ENCODE peak calls at places on chromosomes 6 and 20, in five cellular contexts. F, U, V, D and B are unnamed samples.
A peak's percentile ranks its signal among the peaks of the same experiment; 100 is the strongest.

GRCh38 chr6:40973304-40973703 is 65.7 kb downstream of the UNC5CL start:
- DNase-seq in V (no peak), D (no peak), F (no peak), U (no peak), B (no peak)

GRCh38 chr20:22916121-22916842 is 118.8 kb upstream of the SSTR4 start:
- DNase-seq in V (no peak), F (no peak), D (no peak), U (no peak), B (no peak)

GRCh38 chr6:56046576-56046975 is 171.2 kb upstream of the BMP5 start:
- DNase-seq in V (peak; percentile 74), F (no peak), U (no peak), D (no peak), B (peak; percentile 77)

GRCh38 chr6:3913958-3914337 is 64.8 kb downstream of the FAM50B start:
- DNase-seq in F (no peak), V (no peak), U (no peak), D (no peak), B (no peak)

GRCh38 chr20:1134836-1135235 is 16.4 kb downstream of the PSMF1 start:
- DNase-seq in U (no peak), V (no peak), F (no peak), D (no peak), B (no peak)

GRCh38 chr20:36017034-36017951 is 48.9 kb downstream of the CNBD2 start:
- DNase-seq in U (no peak), V (peak; percentile 87), F (peak; percentile 27), D (no peak), B (peak; percentile 71)

GRCh38 chr6:125956506-125957390 is at the start of gene HINT3:
- DNase-seq in D (peak; percentile 98), F (peak; percentile 91), V (peak; percentile 97), U (peak; percentile 92), B (peak; percentile 99)

GRCh38 chr6:148974351-148974750 is 227.5 kb downstream of the UST start:
- DNase-seq in D (no peak), U (no peak), V (no peak), F (no peak), B (no peak)

GRCh38 chr6:43180985-43181384 is 1.0 kb upstream of the CUL9 start:
- DNase-seq in U (no peak), F (no peak), V (no peak), D (no peak), B (no peak)

GRCh38 chr6:101435028-101435427 is 41.5 kb downstream of the GRIK2 start:
- DNase-seq in V (no peak), U (no peak), F (no peak), D (no peak), B (no peak)

GRCh38 chr20:17658648-17658993 is 23.4 kb downstream of the RRBP1 start:
- DNase-seq in V (no peak), D (no peak), F (no peak), U (no peak), B (no peak)

GRCh38 chr6:33072508-33073100 is 845 bp downstream of the HLA-DPA1 start:
- DNase-seq in F (no peak), V (no peak), D (no peak), U (no peak), B (no peak)

GRCh38 chr6:33066917-33067521 is 6.4 kb downstream of the HLA-DPA1 start:
- DNase-seq in F (no peak), D (no peak), U (no peak), V (no peak), B (no peak)

GRCh38 chr6:33070909-33071308 is 2.5 kb downstream of the HLA-DPA1 start:
- DNase-seq in V (no peak), U (no peak), D (no peak), F (no peak), B (no peak)

GRCh38 chr6:33071579-33071978 is 1.9 kb downstream of the HLA-DPA1 start:
- DNase-seq in D (no peak), U (no peak), F (no peak), V (no peak), B (no peak)

GRCh38 chr6:33069021-33069738 is 4.3 kb downstream of the HLA-DPA1 start:
- DNase-seq in D (no peak), F (no peak), U (no peak), V (no peak), B (no peak)
- H3K27me3 ChIP-seq in D (peaks cover 5% of the 10 kb centered on the region), F (peaks cover 14% of the 10 kb centered on the region), U (no peaks in the 10 kb centered on the region), V (peaks cover 38% of the 10 kb centered on the region), B (no peaks in the 10 kb centered on the region)

DNA sequence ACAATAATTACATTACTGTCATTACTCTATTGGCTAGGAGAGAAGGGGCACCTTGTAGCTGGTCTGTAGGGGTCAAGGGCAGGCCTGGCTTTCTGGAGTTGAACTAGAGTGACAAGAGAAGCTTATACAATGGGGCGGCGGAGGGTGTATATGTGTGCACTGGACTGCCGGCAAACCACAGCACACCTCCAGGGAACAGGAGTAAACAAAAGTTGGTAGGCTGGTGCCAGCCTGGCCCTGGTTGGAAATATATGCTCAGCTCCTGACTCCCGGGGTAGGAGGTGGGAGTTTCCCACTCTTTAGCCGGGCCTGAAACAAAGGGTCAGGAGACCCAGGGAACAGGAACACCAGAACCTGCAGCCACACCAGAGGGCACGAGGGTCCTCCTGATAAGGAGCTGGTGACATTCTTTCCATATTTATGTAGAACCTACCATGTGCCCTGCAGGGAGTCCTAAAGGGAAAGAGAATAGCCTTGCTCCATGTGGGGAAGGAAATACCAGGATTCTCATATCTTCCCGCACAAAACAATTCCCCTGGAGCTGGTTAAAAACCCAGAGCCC is 5.1 kb downstream of the C6orf132 start:
- DNase-seq in U (no peak), D (no peak), V (no peak), F (no peak), B (no peak)
- H3K27ac ChIP-seq in U (peak overlapping the region; percentile 88), D (peak overlapping the region; percentile 89), V (peak overlapping the region; percentile 55), F (peak overlapping the region; percentile 91), B (peak overlapping the region; percentile 46)

GRCh38 chr6:89411019-89411268 is 1.1 kb downstream of the RRAGD start:
- DNase-seq in F (no peak), U (no peak), D (no peak), V (no peak), B (peak; percentile 57)

GRCh38 chr6:89410231-89411018 is 1.6 kb downstream of the RRAGD start:
- DNase-seq in V (no peak), D (no peak), F (no peak), U (no peak), B (no peak)

GRCh38 chr6:89412071-89413005 is at the start of gene RRAGD:
- DNase-seq in D (peak; percentile 4), V (no peak), U (no peak), F (no peak), B (peak; percentile 88)

GRCh38 chr6:89411269-89412070 is 603 bp downstream of the RRAGD start:
- DNase-seq in D (no peak), U (no peak), F (no peak), V (peak; percentile 40), B (peak; percentile 64)

DNA sequence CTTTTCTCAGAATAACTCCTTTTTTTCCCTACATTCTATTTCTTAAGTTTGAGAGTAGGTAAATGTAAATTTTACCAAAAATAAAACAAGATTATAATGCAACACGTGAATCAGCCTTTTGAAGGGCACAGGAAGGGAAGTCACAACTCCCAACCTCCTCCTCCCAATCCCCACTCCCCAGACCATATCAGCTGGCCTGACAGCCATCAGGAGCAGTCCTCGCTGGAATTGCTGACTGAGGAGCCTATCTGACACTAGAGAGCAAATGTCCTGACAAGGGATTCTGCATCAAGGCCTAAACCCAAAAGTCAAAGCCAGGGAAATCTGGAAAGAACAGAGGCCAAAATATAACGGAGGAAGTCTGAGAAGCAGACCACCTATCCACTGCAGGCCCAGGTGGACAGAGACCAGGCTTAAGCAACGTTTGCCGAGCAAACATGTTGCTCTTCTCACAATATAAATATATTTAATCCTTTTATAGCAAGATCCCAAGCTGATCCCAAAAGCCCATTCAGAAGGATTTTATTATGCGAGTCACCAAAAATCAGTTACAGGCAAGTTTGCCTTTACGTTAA is 2.5 kb downstream of the RRAGD start:
- DNase-seq in U (no peak), V (no peak), D (no peak), F (no peak), B (no peak)
- H3K27me3 ChIP-seq in U (peaks cover 2% of the 10 kb centered on the region), V (peaks cover 73% of the 10 kb centered on the region), D (no peaks in the 10 kb centered on the region), F (peaks cover 45% of the 10 kb centered on the region), B (no peaks in the 10 kb centered on the region)

GRCh38 chr6:1382331-1382882 is 7.0 kb upstream of the FOXF2 start:
- DNase-seq in D (no peak), U (no peak), F (no peak), V (no peak), B (no peak)
- H3K27ac ChIP-seq in D (no peak overlapping the region), U (no peak overlapping the region), F (no peak overlapping the region), V (peak overlapping the region; percentile 89), B (peak overlapping the region; percentile 78)

DNA sequence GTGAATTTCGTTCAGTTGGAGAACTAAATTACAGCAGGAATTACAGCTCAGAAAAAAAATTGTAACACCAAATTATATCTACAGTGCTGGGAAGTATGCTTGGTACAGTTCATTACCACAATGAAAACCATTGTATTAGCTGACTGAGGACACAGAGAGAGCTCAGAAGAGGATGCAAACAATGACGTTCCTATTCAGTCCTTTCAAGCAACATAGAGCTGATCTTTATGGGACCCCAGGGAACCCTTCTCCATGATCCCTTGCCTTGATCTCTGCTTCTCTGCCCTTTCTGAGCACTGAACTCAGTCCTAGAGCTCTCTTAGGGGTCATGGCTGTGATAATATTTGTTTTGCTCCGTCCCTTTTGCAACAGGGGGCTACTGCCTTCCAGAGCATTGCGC is 3.0 kb downstream of the TMC2 start:
- DNase-seq in U (no peak), V (no peak), F (no peak), D (no peak), B (no peak)
- H3K27me3 ChIP-seq in U (no peaks in the 10 kb centered on the region), V (peaks cover 51% of the 10 kb centered on the region), F (peaks cover 55% of the 10 kb centered on the region), D (peaks cover 14% of the 10 kb centered on the region), B (peaks cover 27% of the 10 kb centered on the region)

DNA sequence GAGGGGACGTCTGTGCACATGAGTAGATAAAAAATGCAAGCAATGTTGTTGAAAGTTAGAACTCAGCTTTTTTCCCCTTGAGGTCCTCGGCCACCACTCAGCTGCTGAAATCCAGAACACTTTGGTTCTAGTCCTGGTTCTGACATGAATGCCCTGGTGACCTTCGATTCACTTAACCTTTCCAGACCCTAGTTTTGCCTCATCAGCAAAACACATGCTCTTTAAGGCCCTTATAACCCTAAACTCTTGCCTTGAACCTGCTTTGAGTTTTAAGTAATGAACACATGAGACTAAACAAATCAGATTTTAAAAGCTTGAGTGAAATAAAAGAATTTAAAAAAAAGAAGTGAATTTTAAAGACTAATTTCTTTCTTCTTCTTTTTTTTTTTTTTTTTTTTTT is 33.4 kb downstream of the BMP6 start:
- DNase-seq in F (no peak), U (no peak), V (no peak), D (no peak), B (no peak)
- H3K27ac ChIP-seq in F (no peak overlapping the region), U (no peak overlapping the region), V (peak overlapping the region; percentile 60), D (no peak overlapping the region), B (no peak overlapping the region)

GRCh38 chr6:79941489-79942151 is 5.7 kb downstream of the ELOVL4 start:
- DNase-seq in D (no peak), F (no peak), U (no peak), V (no peak), B (no peak)
- H3K27me3 ChIP-seq in D (no peaks in the 10 kb centered on the region), F (no peaks in the 10 kb centered on the region), U (no peaks in the 10 kb centered on the region), V (peaks cover 9% of the 10 kb centered on the region), B (peaks cover 29% of the 10 kb centered on the region)